ENCODE peak calls at places on chromosomes 16 and 17, in ten cellular contexts. L, S, Z, O, V, K, A, U, N and F are unnamed samples. For H3K27me3, the result is how much of the 10 kb centered on the place peaks cover.

GRCh38 chr17:77422104-77422782 is 281.5 kb downstream of the SEC14L1 start:
- DNase-seq in L (no peak), S (no peak), Z (no peak), O (no peak), V (no peak), K (no peak), A (no peak), U (no peak), N (no peak), F (no peak)

GRCh38 chr17:33284022-33284421 is 9.1 kb downstream of the ASIC2 start:
- DNase-seq in L (no peak), S (peak), Z (no peak), O (peak), V (peak), K (peak), A (peak), U (no peak), N (no peak), F (peak)

GRCh38 chr17:12620200-12620720 is 45.4 kb upstream of the MYOCD start:
- DNase-seq in L (no peak), S (peak), Z (no peak), O (no peak), V (no peak), K (no peak), A (no peak), U (no peak), N (no peak), F (peak)

GRCh38 chr17:59373879-59374495 is 42.5 kb downstream of the YPEL2 start:
- DNase-seq in L (no peak), S (peak), Z (no peak), O (no peak), V (peak), K (no peak), A (no peak), U (no peak), N (no peak), F (peak)

GRCh38 chr17:10646393-10646990 is 10.6 kb downstream of the MYH3 start:
- DNase-seq in L (peak), S (peak), Z (peak), O (peak), V (peak), K (peak), A (peak), U (peak), N (peak), F (peak)

GRCh38 chr16:66220766-66221165 is 145.7 kb upstream of the CDH5 start:
- DNase-seq in L (no peak), S (no peak), Z (no peak), O (no peak), V (no peak), K (no peak), A (no peak), U (no peak), N (peak), F (no peak)

GRCh38 chr16:1458977-1459341 is 14.6 kb upstream of the CCDC154 start:
- DNase-seq in L (no peak), S (no peak), Z (peak), O (no peak), V (no peak), K (no peak), A (no peak), U (peak), N (no peak), F (no peak)

GRCh38 chr17:8122923-8123694 is 797 bp downstream of the HES7 start:
- DNase-seq in L (no peak), S (peak), Z (no peak), O (no peak), V (peak), K (no peak), A (no peak), U (no peak), N (peak), F (no peak)

GRCh38 chr17:50475362-50475761 is 3.3 kb upstream of the RSAD1 start:
- DNase-seq in L (no peak), S (no peak), Z (no peak), O (no peak), V (no peak), K (no peak), A (no peak), U (no peak), N (no peak), F (no peak)

GRCh38 chr17:48055531-48056245 is 7.5 kb downstream of the NFE2L1 start:
- DNase-seq in L (no peak), S (peak), Z (no peak), O (no peak), V (peak), K (peak), A (no peak), U (no peak), N (peak), F (no peak)

GRCh38 chr17:59829217-59830006 is 63.3 kb downstream of the TUBD1 start:
- DNase-seq in L (no peak), S (peak), Z (no peak), O (no peak), V (peak), K (peak), A (no peak), U (no peak), N (no peak), F (peak)

DNA sequence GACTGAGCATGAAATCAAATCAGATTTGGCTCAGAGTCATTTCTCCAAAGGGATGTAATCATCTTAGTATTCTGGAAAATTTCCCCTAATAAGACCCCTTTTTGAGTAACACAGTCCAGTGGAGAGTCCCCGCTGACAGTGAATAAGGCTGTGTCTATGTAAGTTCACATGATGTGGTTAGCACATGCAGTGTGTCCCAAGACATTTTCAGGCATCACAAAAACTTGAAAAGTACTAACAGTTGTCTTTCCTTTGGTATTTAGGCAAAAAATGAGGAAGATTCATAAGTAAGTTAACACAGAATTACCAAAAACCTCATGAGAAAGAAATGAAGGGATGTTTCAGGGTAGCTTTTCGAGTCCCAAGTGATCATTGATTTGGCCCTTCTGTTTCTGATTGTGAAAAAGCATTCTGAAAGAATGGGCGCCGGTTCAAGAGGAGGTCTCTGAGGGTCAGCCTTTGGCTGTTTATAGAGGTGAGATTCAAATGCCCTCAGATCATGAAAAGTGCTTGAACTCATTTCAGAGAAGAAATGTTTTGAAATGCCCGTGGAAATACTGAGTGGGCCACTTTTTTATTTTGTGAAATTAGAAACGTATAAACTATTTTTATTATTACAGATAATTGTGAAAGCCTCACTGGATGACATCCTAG is 515 bp upstream of the ASPA start:
- DNase-seq in L (no peak), S (no peak), Z (no peak), O (no peak), V (no peak), K (no peak), A (no peak), U (no peak), N (no peak), F (no peak)
- H3K4me3 ChIP-seq in L (peak), S (no peak), Z (no peak), O (no peak), V (no peak), K (no peak), A (no peak), U (peak), N (no peak), F (no peak)

GRCh38 chr16:57579361-57579665 is 36.9 kb downstream of the ADGRG5 start:
- DNase-seq in L (no peak), S (no peak), Z (no peak), O (no peak), V (no peak), K (no peak), A (no peak), U (peak), N (no peak), F (no peak)
- TF ChIP-seq CTCF in L (no peak), S (no peak), Z (no peak), O (no peak), V (no peak), K (no peak), A (no peak), U (no peak), N (no peak), F (no peak)

DNA sequence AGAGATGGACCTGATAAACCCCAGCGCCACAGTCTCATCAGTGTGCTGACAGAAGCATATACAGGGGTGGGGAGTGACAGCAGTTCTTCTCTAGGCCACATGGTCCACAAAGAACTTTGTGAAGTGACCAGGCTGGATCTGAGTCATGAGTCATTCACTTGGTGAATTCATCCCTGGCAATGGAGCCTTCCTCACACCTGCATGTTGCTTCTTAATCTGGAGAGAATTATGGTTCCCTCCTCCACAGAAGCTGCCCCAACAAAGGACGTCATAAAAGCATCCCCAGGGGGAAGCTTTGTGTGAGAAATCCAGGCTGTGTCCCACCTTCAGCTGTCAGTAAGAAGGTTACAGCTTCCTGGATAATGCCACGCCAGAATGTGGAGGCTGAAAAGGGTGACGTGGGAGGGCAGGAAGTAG is 215.6 kb upstream of the MAF start:
- DNase-seq in L (peak), S (no peak), Z (no peak), O (no peak), V (no peak), K (no peak), A (no peak), U (no peak), N (no peak), F (no peak)
- H3K27me3 ChIP-seq in L (under half), S (under half), Z (under half), O (under half), V (under half), K (under half), A (under half), U (under half), N (under half), F (under half)

DNA sequence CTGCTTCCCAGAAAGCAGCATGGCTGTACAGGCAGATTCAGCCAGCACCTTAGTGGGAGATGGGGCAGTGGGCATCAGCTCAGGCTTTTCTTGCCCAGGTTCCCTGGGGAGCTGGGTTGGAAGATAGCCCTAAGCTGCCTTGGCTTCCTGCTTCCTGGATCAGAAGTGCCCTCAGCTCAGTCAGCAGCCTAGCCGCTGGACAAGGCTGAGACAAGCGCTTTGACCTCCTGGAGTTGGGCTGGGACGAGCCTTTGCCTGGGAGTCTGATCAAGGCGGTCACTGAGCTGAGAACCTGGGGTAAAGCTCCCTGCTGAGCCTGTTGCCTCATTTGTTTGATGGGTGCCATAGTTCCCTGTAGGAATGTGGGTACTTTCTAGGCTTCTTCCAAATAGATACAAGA is 190.0 kb downstream of the RAB11FIP4 start:
- DNase-seq in L (peak), S (peak), Z (peak), O (no peak), V (no peak), K (no peak), A (peak), U (no peak), N (no peak), F (peak)
- H3K4me3 ChIP-seq in L (peak), S (no peak), Z (peak), O (peak), V (no peak), K (no peak), A (no peak), U (no peak), N (no peak), F (no peak)

GRCh38 chr17:21089933-21090888 is 36.6 kb upstream of the DHRS7B start:
- DNase-seq in L (no peak), S (no peak), Z (no peak), O (no peak), V (no peak), K (no peak), A (no peak), U (no peak), N (no peak), F (no peak)

GRCh38 chr17:21089145-21089544 is 37.6 kb upstream of the DHRS7B start:
- DNase-seq in L (no peak), S (peak), Z (no peak), O (no peak), V (no peak), K (no peak), A (no peak), U (no peak), N (no peak), F (no peak)

GRCh38 chr17:21094298-21094704 is 32.5 kb upstream of the DHRS7B start:
- DNase-seq in L (no peak), S (no peak), Z (no peak), O (no peak), V (peak), K (no peak), A (no peak), U (no peak), N (no peak), F (no peak)

GRCh38 chr17:21095735-21096134 is 31.0 kb upstream of the DHRS7B start:
- DNase-seq in L (no peak), S (no peak), Z (no peak), O (no peak), V (no peak), K (no peak), A (no peak), U (no peak), N (peak), F (no peak)

GRCh38 chr17:21090889-21091618 is 35.7 kb upstream of the DHRS7B start:
- DNase-seq in L (no peak), S (no peak), Z (no peak), O (no peak), V (no peak), K (no peak), A (no peak), U (no peak), N (no peak), F (no peak)
- TF ChIP-seq CTCF in L (no peak), S (no peak), Z (no peak), O (no peak), V (peak), K (no peak), A (no peak), U (no peak), N (peak), F (no peak)